ENCODE peak calls at places on chromosomes 12 and 14, in four cellular contexts. P is SJCRH30, N is tibial artery, U is fibroblast of lung. G is an unnamed sample.

GRCh38 chr12:92136021-92136735 is 9.5 kb downstream of the BTG1 start:
- DNase-seq in P (no peak), N (no peak), U (no peak), G (no peak)

GRCh38 chr14:66804141-66804540 is 296.2 kb downstream of the GPHN start:
- DNase-seq in P (no peak), N (no peak), U (no peak), G (no peak)

GRCh38 chr14:101087614-101088394 is 184.3 kb upstream of the RTL1 start:
- DNase-seq in P (no peak), N (peak; percentile 73), U (peak; percentile 48), G (no peak)

GRCh38 chr12:93944196-93944595 is 204.2 kb upstream of the PLXNC1 start:
- DNase-seq in P (no peak), N (no peak), U (peak; percentile 35), G (no peak)

GRCh38 chr14:86221000-86221399 is 691.1 kb downstream of the FLRT2 start:
- DNase-seq in P (no peak), N (no peak), U (no peak), G (no peak)

GRCh38 chr12:110555509-110556406 is 27.4 kb downstream of the PPTC7 start:
- DNase-seq in P (no peak), N (no peak), U (peak; percentile 85), G (peak; percentile 57)

GRCh38 chr14:28879571-28879970 is 113.0 kb downstream of the FOXG1 start:
- DNase-seq in P (no peak), N (no peak), U (no peak), G (no peak)

GRCh38 chr12:49133014-49133413 is 1.8 kb upstream of the TUBA1B start:
- DNase-seq in P (no peak), N (no peak), U (no peak), G (no peak)

GRCh38 chr14:31927348-31927826 is 149.7 kb upstream of the ARHGAP5 start:
- DNase-seq in P (peak; percentile 41), N (no peak), U (peak; percentile 95), G (peak; percentile 82)

GRCh38 chr12:81962126-81962856 is 203.1 kb upstream of the PPFIA2 start:
- DNase-seq in P (no peak), N (no peak), U (no peak), G (no peak)

GRCh38 chr14:25836647-25837046 is 761.2 kb downstream of the NOVA1 start:
- DNase-seq in P (no peak), N (no peak), U (no peak), G (no peak)

GRCh38 chr12:10339441-10339840 is 31.8 kb downstream of the KLRD1 start:
- DNase-seq in P (no peak), N (no peak), U (peak; percentile 45), G (peak; percentile 66)

GRCh38 chr14:100575266-100575995 is 11.8 kb downstream of the BEGAIN start:
- DNase-seq in P (no peak), N (no peak), U (no peak), G (no peak)

GRCh38 chr14:45364565-45364964 is 111.6 kb upstream of the MIS18BP1 start:
- DNase-seq in P (no peak), N (no peak), U (no peak), G (no peak)

GRCh38 chr14:99995700-99996356 is 69.4 kb upstream of the EVL start:
- DNase-seq in P (peak; percentile 9), N (peak; percentile 70), U (peak; percentile 28), G (peak; percentile 25)

GRCh38 chr12:14960548-14961465 is 594 bp downstream of the ARHGDIB start:
- DNase-seq in P (peak; percentile 28), N (no peak), U (peak; percentile 60), G (peak; percentile 21)

DNA sequence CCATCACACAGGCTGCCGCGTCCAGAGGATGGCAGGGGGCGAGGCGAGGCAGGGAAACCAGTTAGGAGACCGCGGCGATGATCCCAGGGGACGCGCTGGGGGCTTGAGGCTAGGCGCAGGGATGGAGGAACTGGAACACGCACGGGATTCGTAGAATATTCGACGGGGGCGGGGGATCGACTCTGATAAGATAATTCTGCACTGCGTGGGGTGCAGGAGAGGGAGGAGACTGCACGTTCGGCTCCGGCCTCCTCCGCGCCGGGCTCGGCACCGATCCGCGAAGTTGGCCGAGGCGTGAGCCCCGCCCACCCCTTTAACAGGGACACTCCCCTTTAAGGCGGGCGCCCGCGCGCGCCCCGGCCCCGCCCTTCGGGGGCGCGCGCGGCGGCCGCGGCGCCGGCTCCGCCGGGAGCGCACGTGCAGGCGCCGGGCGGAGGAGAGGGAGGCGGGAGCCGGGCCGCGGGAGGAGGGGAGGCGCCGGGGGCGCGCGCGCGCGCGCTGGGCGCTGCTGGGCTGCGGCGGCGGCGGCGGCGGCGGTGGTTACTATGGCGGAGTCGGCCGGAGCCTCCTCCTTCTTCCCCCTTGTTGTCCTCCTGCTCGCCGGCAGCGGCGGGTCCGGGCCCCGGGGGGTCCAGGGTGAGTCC is at the start of gene ACVR1B:
- DNase-seq in P (peak; percentile 94), N (peak; percentile 95), U (peak; percentile 85), G (peak; percentile 74)
- H3K27ac ChIP-seq in P (peak within 1 kb of the TSS; percentile 78), N (peak within 1 kb of the TSS; percentile 98), U (peak within 1 kb of the TSS; percentile 65), G (peak within 1 kb of the TSS; percentile 48)

DNA sequence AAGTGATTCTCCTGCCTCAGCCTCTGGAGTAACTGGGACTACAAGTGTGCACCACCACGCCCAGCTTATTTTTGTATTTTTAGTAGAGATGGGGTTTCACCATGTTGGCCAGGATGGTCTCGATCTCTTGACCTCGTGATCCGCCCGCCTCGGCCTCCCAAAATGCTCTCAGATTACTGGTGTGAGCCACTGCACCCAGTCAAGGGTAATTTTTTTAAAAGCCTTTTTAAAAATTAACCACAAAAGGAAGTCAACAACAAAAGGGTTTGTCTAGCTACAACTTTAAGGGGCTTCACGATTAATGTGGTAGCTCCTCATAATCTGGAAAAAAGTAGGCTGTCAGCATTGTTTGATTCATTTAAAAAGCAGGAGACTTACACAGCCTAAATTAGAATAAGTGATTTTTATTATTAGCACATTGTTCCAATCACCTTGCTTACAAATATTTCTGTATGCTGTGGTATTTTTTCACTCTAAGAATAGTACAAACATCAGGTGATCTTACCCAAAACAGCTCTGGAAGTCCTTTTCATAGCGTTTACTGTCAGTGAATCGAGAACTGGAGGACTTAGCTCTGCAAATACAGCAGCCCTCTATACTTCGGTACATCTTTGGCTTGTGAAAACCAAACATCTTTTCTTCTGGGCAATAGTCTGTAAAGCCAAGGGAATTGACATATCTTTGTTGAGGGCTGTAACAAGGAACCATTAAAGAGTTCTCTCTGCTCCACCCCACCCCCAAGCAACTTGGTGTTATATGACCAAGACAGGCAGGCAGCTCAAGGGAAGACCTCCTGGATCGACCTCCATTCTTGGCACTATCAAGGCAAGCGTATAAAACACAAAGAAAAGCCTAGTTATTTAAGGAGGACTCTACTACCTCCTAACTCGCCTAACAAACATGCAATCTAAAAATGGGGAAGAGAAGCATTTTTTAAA is 28.1 kb downstream of the SINHCAF start:
- DNase-seq in P (no peak), N (no peak), U (no peak), G (no peak)
- H3K36me3 ChIP-seq in P (peaks cover 64% of the 10 kb centered on the region), N (peaks cover 31% of the 10 kb centered on the region), U (peaks cover 2% of the 10 kb centered on the region), G (peaks cover 17% of the 10 kb centered on the region)

GRCh38 chr14:105856676-105857222 is 330.4 kb downstream of the TMEM121 start:
- DNase-seq in P (peak; percentile 1), N (peak; percentile 58), U (no peak), G (no peak)
- H3K9me3 ChIP-seq in P (no peaks in the 10 kb centered on the region), N (no peaks in the 10 kb centered on the region), U (no peaks in the 10 kb centered on the region), G (peaks cover 8% of the 10 kb centered on the region)

DNA sequence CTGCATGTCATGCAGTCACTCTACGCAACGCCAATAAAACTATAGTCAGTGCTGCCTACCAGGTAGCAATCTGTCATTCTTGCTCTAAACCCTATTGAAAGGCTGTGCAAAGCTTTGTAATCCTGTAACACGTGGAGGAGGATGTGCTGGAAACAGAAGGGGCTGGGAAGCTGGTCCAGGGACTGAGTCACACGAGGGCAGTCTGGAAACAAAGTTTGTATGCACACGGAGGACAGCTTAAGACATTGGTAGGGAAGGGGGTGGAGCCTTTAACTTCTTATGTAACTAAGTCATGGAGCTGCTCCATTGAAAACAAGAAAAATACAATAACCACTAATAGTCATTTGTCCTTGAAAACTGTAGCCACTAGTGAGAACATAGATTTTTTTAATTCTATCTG is 128.0 kb downstream of the BCAT1 start:
- DNase-seq in P (no peak), N (peak; percentile 72), U (peak; percentile 90), G (peak; percentile 25)
- H3K27ac ChIP-seq in P (no peak overlapping the region), N (no peak overlapping the region), U (no peak overlapping the region), G (peak overlapping the region; percentile 48)

GRCh38 chr14:92010644-92011043 is 29.2 kb downstream of the TRIP11 start:
- DNase-seq in P (no peak), N (no peak), U (no peak), G (no peak)
- H3K36me3 ChIP-seq in P (peaks cover 33% of the 10 kb centered on the region), N (peaks cover 82% of the 10 kb centered on the region), U (no peaks in the 10 kb centered on the region), G (peaks cover 56% of the 10 kb centered on the region)

DNA sequence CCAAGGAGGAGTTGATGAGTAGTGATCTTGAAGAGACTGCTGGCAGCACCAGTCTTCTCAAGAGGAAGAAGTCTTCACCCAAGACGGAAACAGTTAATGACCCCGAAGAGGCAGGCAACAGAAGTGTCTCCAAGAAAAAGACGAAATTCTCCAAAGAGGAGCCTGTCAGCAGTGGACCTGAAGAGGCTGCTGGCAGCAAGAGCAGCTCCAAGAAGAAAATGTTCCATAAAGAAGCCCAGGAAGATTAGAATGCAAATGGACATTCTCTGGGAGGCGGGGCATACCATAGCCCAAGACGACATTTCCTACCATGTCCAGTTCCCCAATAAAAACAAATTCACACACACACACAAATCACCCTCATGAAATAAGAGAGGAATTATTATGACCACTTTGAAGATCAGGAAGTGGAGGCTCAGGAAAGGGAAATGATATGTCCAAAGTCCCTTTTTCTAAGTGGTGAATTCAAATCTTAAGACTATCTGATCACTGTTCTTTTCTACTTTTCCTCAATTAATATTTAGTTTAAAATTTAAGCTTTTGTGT is 131.8 kb downstream of the PAWR start:
- DNase-seq in P (no peak), N (no peak), U (no peak), G (no peak)
- H3K9me3 ChIP-seq in P (no peaks in the 10 kb centered on the region), N (no peaks in the 10 kb centered on the region), U (no peaks in the 10 kb centered on the region), G (no peaks in the 10 kb centered on the region)

DNA sequence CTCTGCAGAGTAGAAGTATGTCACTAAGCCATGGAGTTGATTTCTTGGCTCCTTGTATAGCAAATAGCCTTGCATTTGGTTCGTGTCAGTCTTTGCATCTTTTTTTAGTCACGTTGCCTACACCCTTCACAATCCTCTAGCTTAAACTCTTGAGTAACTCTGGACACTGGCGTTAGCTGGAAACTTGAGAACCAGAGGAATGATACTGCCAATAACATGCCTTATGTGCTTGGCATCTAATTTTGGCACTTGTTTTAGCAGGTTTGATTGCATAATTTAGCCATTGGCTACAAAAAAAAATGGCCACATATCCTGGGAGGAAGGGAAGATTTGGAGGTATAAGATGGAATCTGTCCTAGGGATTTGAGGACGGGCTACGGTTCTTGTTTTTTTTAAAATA is 136.2 kb downstream of the ETV6 start:
- DNase-seq in P (no peak), N (no peak), U (peak; percentile 47), G (no peak)
- H3K27ac ChIP-seq in P (no peak overlapping the region), N (peak overlapping the region; percentile 51), U (no peak overlapping the region), G (no peak overlapping the region)

DNA sequence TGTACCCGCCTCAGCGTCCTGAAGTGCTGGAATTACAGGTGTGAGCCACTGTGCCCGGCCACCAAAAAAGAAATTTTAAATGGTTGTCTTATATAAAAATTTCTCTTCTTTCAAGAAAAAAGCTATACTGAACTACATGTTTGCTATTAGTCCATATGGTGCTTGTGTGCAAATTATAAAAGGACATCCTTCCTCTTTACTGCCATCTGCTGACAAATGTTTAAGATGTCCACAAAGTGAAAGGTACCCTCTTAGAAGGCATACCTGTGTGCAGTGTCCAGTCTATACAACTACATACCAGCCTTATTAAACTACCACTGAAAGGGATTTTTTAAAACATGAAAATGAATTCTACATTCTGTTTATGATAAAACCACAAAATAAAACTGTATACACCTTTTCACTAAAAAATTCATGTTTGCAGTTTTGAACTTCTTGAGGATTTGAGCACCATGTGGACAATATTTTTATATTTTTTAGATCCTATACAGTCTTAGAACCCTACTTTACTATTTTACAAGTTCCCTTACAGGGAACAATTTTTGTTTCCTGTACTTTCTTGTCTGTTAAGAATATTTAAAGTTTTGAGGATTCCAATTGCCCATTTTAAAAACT is 32.8 kb upstream of the TOMM20L start:
- DNase-seq in P (no peak), N (no peak), U (peak; percentile 14), G (no peak)
- H3K36me3 ChIP-seq in P (peaks cover 28% of the 10 kb centered on the region), N (peaks cover 86% of the 10 kb centered on the region), U (peaks cover 8% of the 10 kb centered on the region), G (peaks cover 41% of the 10 kb centered on the region)